ENCODE peak calls at places on chromosome 10, in ten cellular contexts. L, J, A, B, G, H, Y, Z, X and O are unnamed samples.

GRCh38 chr10:120741415-120741814 is 109.7 kb upstream of the WDR11 start:
- DNase-seq in B (no peak), Z (no peak), X (no peak), A (peak; percentile 61), J (peak; percentile 52), H (no peak), L (no peak), G (no peak), Y (no peak), O (no peak)

GRCh38 chr10:57716884-57717283 is 550.8 kb downstream of the IPMK start:
- DNase-seq in J (peak; percentile 58), Y (no peak), X (no peak), H (peak; percentile 42), L (peak; percentile 24), Z (no peak), G (peak; percentile 7), B (no peak), A (no peak), O (no peak)

GRCh38 chr10:60905580-60905979 is 38.4 kb downstream of the RHOBTB1 start:
- DNase-seq in H (no peak), G (no peak), X (no peak), Z (no peak), B (no peak), Y (no peak), J (no peak), A (no peak), L (no peak), O (no peak)

GRCh38 chr10:35424680-35425285 is 88.5 kb downstream of the CCNY start:
- DNase-seq in X (no peak), H (no peak), G (no peak), A (no peak), Z (no peak), L (no peak), J (no peak), Y (no peak), B (no peak), O (no peak)

GRCh38 chr10:126433351-126433750 is 45.1 kb upstream of the ADAM12 start:
- DNase-seq in B (no peak), J (peak; percentile 87), Y (no peak), A (no peak), Z (no peak), X (no peak), H (no peak), L (peak; percentile 9), G (no peak), O (no peak)

GRCh38 chr10:30141366-30141886 is 82.0 kb upstream of the JCAD start:
- DNase-seq in G (no peak), J (no peak), Y (no peak), H (no peak), L (no peak), A (no peak), Z (no peak), B (no peak), X (no peak), O (no peak)

GRCh38 chr10:62049815-62050626 is 148.5 kb downstream of the ARID5B start:
- DNase-seq in X (no peak), G (no peak), A (no peak), L (no peak), H (no peak), Z (no peak), Y (no peak), J (no peak), B (no peak), O (no peak)

GRCh38 chr10:98664329-98665042 is 217.8 kb upstream of the HPS1 start:
- DNase-seq in B (peak; percentile 79), L (peak; percentile 25), Z (no peak), H (peak; percentile 17), A (no peak), J (peak; percentile 52), Y (no peak), X (no peak), G (peak; percentile 64), O (no peak)

GRCh38 chr10:35876248-35876647 is 234.2 kb upstream of the FZD8 start:
- DNase-seq in L (peak; percentile 41), G (no peak), Y (no peak), J (no peak), Z (no peak), X (no peak), B (peak; percentile 75), H (peak; percentile 86), A (no peak), O (no peak)

GRCh38 chr10:71745659-71746250 is 26.2 kb upstream of the C10orf105 start:
- DNase-seq in X (no peak), B (no peak), H (no peak), J (no peak), G (no peak), L (no peak), Z (no peak), A (no peak), Y (no peak), O (no peak)

GRCh38 chr10:49474901-49475300 is 64.0 kb downstream of the ERCC6 start:
- DNase-seq in X (no peak), A (no peak), Y (no peak), H (no peak), L (peak; percentile 42), J (peak; percentile 69), B (no peak), G (no peak), Z (no peak), O (no peak)

GRCh38 chr10:1454428-1454827 is 282.9 kb downstream of the ADARB2 start:
- DNase-seq in Z (no peak), G (no peak), L (no peak), X (no peak), A (peak; percentile 15), Y (no peak), B (no peak), H (no peak), J (no peak), O (no peak)

GRCh38 chr10:69879628-69880257 is 78.0 kb downstream of the COL13A1 start:
- DNase-seq in A (no peak), X (no peak), L (no peak), Z (no peak), G (no peak), H (no peak), Y (no peak), B (peak; percentile 54), J (no peak), O (no peak)

GRCh38 chr10:131202964-131203363 is 108.6 kb downstream of the TCERG1L start:
- DNase-seq in Y (no peak), Z (no peak), G (no peak), H (no peak), J (no peak), B (no peak), L (no peak), A (no peak), X (no peak), O (peak; percentile 43)

GRCh38 chr10:31896972-31897384 is 31.7 kb downstream of the ARHGAP12 start:
- DNase-seq in L (no peak), Y (no peak), J (peak; percentile 37), A (no peak), G (no peak), B (no peak), Z (no peak), H (peak; percentile 96), X (no peak), O (no peak)

GRCh38 chr10:48523820-48524758 is 80.8 kb downstream of the ARHGAP22 start:
- DNase-seq in Z (no peak), H (peak; percentile 21), X (peak; percentile 50), B (peak; percentile 87), J (peak; percentile 11), Y (peak; percentile 41), A (peak; percentile 13), L (no peak), G (peak; percentile 74), O (no peak)

GRCh38 chr10:9175200-9175599 is 1120.7 kb downstream of the GATA3 start:
- DNase-seq in L (no peak), J (peak; percentile 15), H (no peak), Z (no peak), X (no peak), G (no peak), Y (no peak), B (no peak), A (no peak), O (no peak)

GRCh38 chr10:93071674-93072224 is 1.9 kb upstream of the CYP26A1 start:
- DNase-seq in X (peak; percentile 49), L (no peak), G (peak; percentile 90), Z (no peak), Y (peak; percentile 69), J (no peak), A (no peak), B (peak; percentile 95), H (no peak), O (no peak)

GRCh38 chr10:98621630-98622029 is 174.9 kb upstream of the HPS1 start:
- DNase-seq in X (no peak), L (no peak), J (no peak), B (peak; percentile 55), G (peak; percentile 16), H (no peak), A (no peak), Y (no peak), Z (no peak), O (no peak)

GRCh38 chr10:63375458-63375857 is 90.3 kb downstream of the JMJD1C start:
- DNase-seq in B (no peak), Y (no peak), L (no peak), A (no peak), H (peak; percentile 26), G (no peak), X (no peak), J (peak; percentile 33), Z (no peak), O (no peak)

GRCh38 chr10:129718548-129719414 is 245.3 kb downstream of the EBF3 start:
- DNase-seq in A (no peak), J (peak; percentile 9), Y (no peak), X (no peak), H (no peak), G (no peak), B (peak; percentile 39), L (no peak), Z (no peak), O (no peak)

GRCh38 chr10:133384071-133384470 is 5.0 kb downstream of the PAOX start:
- DNase-seq in B (peak; percentile 46), L (no peak), Y (no peak), G (no peak), A (no peak), Z (no peak), X (no peak), H (no peak), J (no peak), O (no peak)

GRCh38 chr10:122307669-122308486 is 36.8 kb downstream of the BTBD16 start:
- DNase-seq in Y (no peak), X (no peak), B (peak; percentile 45), Z (no peak), L (peak; percentile 95), J (peak; percentile 95), G (no peak), H (peak; percentile 96), A (no peak), O (no peak)

GRCh38 chr10:1467450-1467849 is 269.9 kb downstream of the ADARB2 start:
- DNase-seq in A (no peak), G (no peak), J (no peak), X (no peak), Y (no peak), B (no peak), L (no peak), Z (no peak), H (no peak), O (peak; percentile 40)

GRCh38 chr10:18229839-18230238 is 89.6 kb downstream of the CACNB2 start:
- DNase-seq in J (peak; percentile 55), H (no peak), A (no peak), Z (no peak), G (no peak), Y (no peak), L (peak; percentile 48), X (no peak), B (no peak), O (no peak)

GRCh38 chr10:61835069-61835908 is 66.2 kb upstream of the ARID5B start:
- DNase-seq in G (peak; percentile 39), J (peak; percentile 75), B (peak; percentile 63), L (peak; percentile 61), Z (no peak), Y (no peak), H (peak; percentile 82), A (peak; percentile 7), X (no peak), O (no peak)

GRCh38 chr10:75347211-75347610 is 54.4 kb downstream of the ZNF503 start:
- DNase-seq in B (no peak), J (no peak), X (no peak), Y (no peak), H (no peak), Z (no peak), G (no peak), L (no peak), A (no peak), O (no peak)

GRCh38 chr10:76257816-76258215 is 826.4 kb downstream of the LRMDA start:
- DNase-seq in L (no peak), J (peak; percentile 77), Z (no peak), H (no peak), X (no peak), Y (no peak), B (no peak), A (no peak), G (no peak), O (no peak)